ENCODE peak calls at places on chromosomes 16 and 17, in six cellular contexts. H is spleen, O is cardiac fibroblast, B is lung, Q is fibroblast of lung, W is prostate gland. S is an unnamed sample.

GRCh38 chr16:27980076-27980775 is 83.3 kb downstream of the GSG1L start:
- DNase-seq in H (peak; percentile 34), O (no peak), B (no peak), Q (no peak), W (no peak), S (no peak)

GRCh38 chr16:24950275-24950674 is 64.9 kb downstream of the ARHGAP17 start:
- DNase-seq in H (no peak), O (peak; percentile 58), B (no peak), Q (peak; percentile 80), W (no peak), S (no peak)

GRCh38 chr16:22400899-22401298 is 26.5 kb upstream of the CDR2 start:
- DNase-seq in H (no peak), O (no peak), B (no peak), Q (no peak), W (no peak), S (no peak)

GRCh38 chr17:51627776-51628175 is 367.4 kb downstream of the UTP18 start:
- DNase-seq in H (no peak), O (no peak), B (no peak), Q (no peak), W (no peak), S (no peak)

GRCh38 chr16:7321661-7322060 is 11.0 kb upstream of the RBFOX1 start:
- DNase-seq in H (no peak), O (no peak), B (no peak), Q (no peak), W (no peak), S (no peak)

GRCh38 chr17:11538366-11538765 is 59.9 kb upstream of the DNAH9 start:
- DNase-seq in H (no peak), O (no peak), B (no peak), Q (no peak), W (no peak), S (no peak)

GRCh38 chr17:36773039-36773438 is 164.2 kb upstream of the LHX1 start:
- DNase-seq in H (no peak), O (no peak), B (no peak), Q (no peak), W (no peak), S (no peak)

GRCh38 chr17:35807371-35808144 is 1.7 kb upstream of the TAF15 start:
- DNase-seq in H (no peak), O (peak; percentile 73), B (no peak), Q (peak; percentile 62), W (no peak), S (no peak)

GRCh38 chr17:2347805-2348685 is 10.7 kb downstream of the SGSM2 start:
- DNase-seq in H (peak; percentile 28), O (peak; percentile 47), B (no peak), Q (peak; percentile 74), W (peak; percentile 86), S (peak; percentile 98)

GRCh38 chr16:19131809-19132777 is 18.3 kb downstream of the ITPRIPL2 start:
- DNase-seq in H (no peak), O (peak; percentile 68), B (no peak), Q (no peak), W (no peak), S (no peak)

GRCh38 chr16:85642762-85643281 is 29.7 kb downstream of the GSE1 start:
- DNase-seq in H (no peak), O (no peak), B (no peak), Q (no peak), W (no peak), S (no peak)

GRCh38 chr16:28910046-28911031 is 14.7 kb downstream of the RABEP2 start:
- DNase-seq in H (no peak), O (no peak), B (no peak), Q (no peak), W (no peak), S (no peak)

GRCh38 chr17:41544497-41544896 is 16.4 kb upstream of the KRT19 start:
- DNase-seq in H (no peak), O (no peak), B (no peak), Q (no peak), W (no peak), S (no peak)

GRCh38 chr17:8740486-8740885 is 4.2 kb downstream of the CCDC42 start:
- DNase-seq in H (peak; percentile 86), O (no peak), B (no peak), Q (no peak), W (no peak), S (no peak)

GRCh38 chr17:74972107-74972972 is at the start of gene HID1:
- DNase-seq in H (peak; percentile 93), O (no peak), B (peak; percentile 52), Q (no peak), W (peak; percentile 70), S (peak; percentile 46)

GRCh38 chr17:67431210-67432015 is 54.3 kb downstream of the PITPNC1 start:
- DNase-seq in H (no peak), O (peak; percentile 92), B (no peak), Q (peak; percentile 95), W (no peak), S (no peak)

GRCh38 chr17:47692895-47693666 is 880 bp upstream of the TBKBP1 start:
- DNase-seq in H (no peak), O (no peak), B (no peak), Q (no peak), W (no peak), S (no peak)

GRCh38 chr17:57665128-57665527 is 80.0 kb downstream of the CCDC182 start:
- DNase-seq in H (peak; percentile 31), O (no peak), B (no peak), Q (no peak), W (no peak), S (peak; percentile 4)

GRCh38 chr16:85675528-85675927 is 13.2 kb downstream of the GINS2 start:
- DNase-seq in H (no peak), O (peak; percentile 47), B (no peak), Q (peak; percentile 17), W (no peak), S (no peak)

GRCh38 chr16:56233795-56234566 is 42.7 kb downstream of the GNAO1 start:
- DNase-seq in H (no peak), O (no peak), B (no peak), Q (no peak), W (no peak), S (no peak)

GRCh38 chr17:77036841-77037381 is 103.9 kb upstream of the SEC14L1 start:
- DNase-seq in H (no peak), O (no peak), B (no peak), Q (peak; percentile 62), W (no peak), S (no peak)

GRCh38 chr16:13997933-13998332 is 73.2 kb upstream of the MRTFB start:
- DNase-seq in H (no peak), O (no peak), B (no peak), Q (no peak), W (no peak), S (no peak)

GRCh38 chr16:57479422-57480126 is 6.7 kb downstream of the DOK4 start:
- DNase-seq in H (peak; percentile 74), O (peak; percentile 65), B (no peak), Q (peak; percentile 74), W (no peak), S (no peak)

GRCh38 chr16:3157229-3158013 is 22.6 kb downstream of the ZNF213 start:
- DNase-seq in H (peak; percentile 89), O (peak; percentile 98), B (peak; percentile 65), Q (peak; percentile 96), W (peak; percentile 39), S (peak; percentile 92)

GRCh38 chr17:75487351-75488070 is 27.8 kb downstream of the CASKIN2 start:
- DNase-seq in H (peak; percentile 90), O (peak; percentile 18), B (no peak), Q (no peak), W (no peak), S (no peak)

GRCh38 chr17:29590261-29590978 is 972 bp upstream of the GIT1 start:
- DNase-seq in H (peak; percentile 82), O (peak; percentile 69), B (no peak), Q (peak; percentile 71), W (no peak), S (no peak)
- H3K4me3 ChIP-seq in H (peak overlapping the region; percentile 43), O (no peak overlapping the region), B (no peak overlapping the region), Q (no peak overlapping the region), W (no peak overlapping the region), S (peak overlapping the region; percentile 67)

GRCh38 chr17:61720016-61720795 is 129.2 kb upstream of the NACA2 start:
- DNase-seq in H (no peak), O (no peak), B (no peak), Q (peak; percentile 13), W (no peak), S (no peak)
- TF ChIP-seq CTCF in H (no peak), O (no peak), B (no peak), Q (no peak), W (no peak), S (no peak)

DNA sequence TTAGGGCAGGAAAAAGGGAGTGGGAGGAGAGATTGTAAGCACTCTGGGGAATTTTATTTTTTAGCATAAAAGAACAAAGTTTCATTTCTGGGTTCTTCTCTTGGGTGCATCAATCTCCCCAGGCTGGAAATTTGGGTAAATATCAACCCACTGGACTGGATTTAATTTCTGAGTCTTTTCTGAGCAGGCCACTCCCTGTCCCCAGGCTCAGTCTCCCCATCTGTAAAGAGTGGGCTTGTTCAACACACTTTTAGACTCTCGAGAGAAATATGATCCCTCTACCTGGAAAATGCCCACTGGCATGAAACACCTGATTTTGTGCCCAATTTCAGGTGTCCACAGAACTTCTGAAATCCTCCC is 617 bp upstream of the VTN start:
- DNase-seq in H (no peak), O (no peak), B (no peak), Q (no peak), W (no peak), S (no peak)
- H3K4me3 ChIP-seq in H (no peak overlapping the region), O (peak overlapping the region; percentile 34), B (no peak overlapping the region), Q (no peak overlapping the region), W (no peak overlapping the region), S (no peak overlapping the region)

GRCh38 chr17:28735242-28735722 is 6.7 kb downstream of the NEK8 start:
- DNase-seq in H (no peak), O (no peak), B (no peak), Q (no peak), W (no peak), S (no peak)

GRCh38 chr17:28737316-28737715 is 6.5 kb upstream of the TRAF4 start:
- DNase-seq in H (no peak), O (no peak), B (no peak), Q (no peak), W (no peak), S (no peak)

GRCh38 chr17:28733346-28733745 is 4.8 kb downstream of the NEK8 start:
- DNase-seq in H (no peak), O (no peak), B (no peak), Q (no peak), W (no peak), S (no peak)

GRCh38 chr17:28737770-28738679 is 5.8 kb upstream of the TRAF4 start:
- DNase-seq in H (peak; percentile 94), O (no peak), B (no peak), Q (no peak), W (no peak), S (no peak)

GRCh38 chr17:28734712-28735241 is 6.2 kb downstream of the NEK8 start:
- DNase-seq in H (peak; percentile 61), O (no peak), B (no peak), Q (no peak), W (no peak), S (no peak)
- TF ChIP-seq CTCF in H (no peak), O (no peak), B (no peak), Q (no peak), W (no peak), S (no peak)